ENCODE peak calls at places on chromosomes 12 and 14, in five cellular contexts. One of them, this sample, is unnamed.

GRCh38 chr12:86801439-86801838 is 545.2 kb upstream of the MGAT4C start:
- DNase-seq in HL-60: no peak
- DNase-seq in SK-N-MC: no peak
- DNase-seq in stomach: no peak
- DNase-seq in suprapubic skin: no peak
- DNase-seq in this sample: peak

GRCh38 chr14:41488401-41488800 is 118.3 kb upstream of the LRFN5 start:
- DNase-seq in HL-60: no peak
- DNase-seq in SK-N-MC: no peak
- DNase-seq in stomach: no peak
- DNase-seq in suprapubic skin: no peak
- DNase-seq in this sample: no peak

GRCh38 chr12:45705404-45705803 is 24.1 kb upstream of the ARID2 start:
- DNase-seq in HL-60: no peak
- DNase-seq in SK-N-MC: no peak
- DNase-seq in stomach: no peak
- DNase-seq in suprapubic skin: no peak
- DNase-seq in this sample: no peak

GRCh38 chr12:107487011-107487680 is 198.5 kb upstream of the PWP1 start:
- DNase-seq in HL-60: no peak
- DNase-seq in SK-N-MC: no peak
- DNase-seq in stomach: no peak
- DNase-seq in suprapubic skin: no peak
- DNase-seq in this sample: no peak

GRCh38 chr12:47818382-47818700 is 1.4 kb downstream of the HDAC7 start:
- DNase-seq in HL-60: no peak
- DNase-seq in SK-N-MC: no peak
- DNase-seq in stomach: no peak
- DNase-seq in suprapubic skin: no peak
- DNase-seq in this sample: no peak

GRCh38 chr14:21960636-21961035 is 287.0 kb upstream of the OR4E1 start:
- DNase-seq in HL-60: no peak
- DNase-seq in SK-N-MC: no peak
- DNase-seq in stomach: no peak
- DNase-seq in suprapubic skin: no peak
- DNase-seq in this sample: no peak

GRCh38 chr12:106831699-106832098 is 57.2 kb downstream of the RIC8B start:
- DNase-seq in HL-60: no peak
- DNase-seq in SK-N-MC: no peak
- DNase-seq in stomach: no peak
- DNase-seq in suprapubic skin: no peak
- DNase-seq in this sample: no peak

GRCh38 chr12:87801860-87802720 is 227.1 kb downstream of the C12orf50 start:
- DNase-seq in HL-60: no peak
- DNase-seq in SK-N-MC: no peak
- DNase-seq in stomach: no peak
- DNase-seq in suprapubic skin: no peak
- DNase-seq in this sample: no peak

GRCh38 chr14:33676135-33676566 is 274.7 kb downstream of the EGLN3 start:
- DNase-seq in HL-60: peak
- DNase-seq in SK-N-MC: no peak
- DNase-seq in stomach: no peak
- DNase-seq in suprapubic skin: no peak
- DNase-seq in this sample: peak

GRCh38 chr12:94845110-94845509 is 158.4 kb downstream of the NDUFA12 start:
- DNase-seq in HL-60: no peak
- DNase-seq in SK-N-MC: no peak
- DNase-seq in stomach: no peak
- DNase-seq in suprapubic skin: no peak
- DNase-seq in this sample: no peak

GRCh38 chr12:52207895-52208294 is 16.1 kb upstream of the KRT80 start:
- DNase-seq in HL-60: no peak
- DNase-seq in SK-N-MC: no peak
- DNase-seq in stomach: peak
- DNase-seq in suprapubic skin: peak
- DNase-seq in this sample: no peak

GRCh38 chr14:24634158-24634557 is at the start of gene GZMB:
- DNase-seq in HL-60: no peak
- DNase-seq in SK-N-MC: no peak
- DNase-seq in stomach: peak
- DNase-seq in suprapubic skin: no peak
- DNase-seq in this sample: no peak

GRCh38 chr12:123089125-123089524 is 61.8 kb downstream of the PITPNM2 start:
- DNase-seq in HL-60: peak
- DNase-seq in SK-N-MC: no peak
- DNase-seq in stomach: no peak
- DNase-seq in suprapubic skin: no peak
- DNase-seq in this sample: no peak

DNA sequence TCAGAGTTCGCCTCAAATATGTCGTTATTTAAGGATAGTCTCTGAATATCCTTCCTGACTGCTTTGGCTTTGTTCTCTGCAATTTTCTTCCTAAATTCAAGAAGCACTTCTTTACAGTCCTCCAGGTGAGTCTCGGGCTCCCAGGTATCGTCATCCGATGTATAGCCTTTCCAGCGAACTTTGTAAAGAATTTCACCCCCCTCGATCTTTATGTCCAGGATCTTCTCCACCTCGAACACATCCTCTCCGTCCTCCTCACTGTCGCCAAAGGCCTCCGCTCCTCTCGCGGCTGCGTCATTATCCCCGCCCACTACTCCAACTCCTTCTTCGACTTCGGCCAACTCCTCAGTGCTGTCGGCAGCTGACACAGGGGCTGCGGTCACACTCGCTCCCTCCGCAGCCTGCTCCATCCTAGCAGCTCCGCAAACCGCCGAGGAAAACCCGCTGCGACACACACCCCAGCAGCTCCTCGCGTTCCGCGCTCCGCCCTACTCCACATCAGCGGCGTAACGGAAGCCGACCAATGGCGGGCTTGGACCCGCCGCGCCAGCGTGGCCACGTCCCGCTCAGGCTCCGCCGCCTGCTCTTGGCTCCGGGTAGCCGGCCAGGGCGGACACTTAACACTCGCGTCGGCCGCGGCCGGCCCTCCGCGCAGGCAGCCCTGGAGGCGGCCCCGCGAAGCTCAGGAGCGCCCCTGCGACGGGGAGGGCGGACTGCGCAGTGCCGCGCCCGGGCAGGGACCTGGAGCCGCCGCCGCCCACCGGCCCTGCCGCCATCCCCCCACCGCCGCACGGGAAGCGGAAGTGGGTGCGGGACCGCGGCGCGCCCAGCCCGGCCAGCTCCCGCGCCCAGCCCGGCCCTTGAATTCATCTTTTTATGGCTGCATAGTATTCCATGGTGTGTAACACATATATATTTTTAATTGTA is 4.1 kb downstream of the CD163L1 start:
- DNase-seq in HL-60: no peak
- DNase-seq in SK-N-MC: no peak
- DNase-seq in stomach: no peak
- DNase-seq in suprapubic skin: no peak
- DNase-seq in this sample: no peak
- TF ChIP-seq POLR2AphosphoS5 in HL-60: no peak
- TF ChIP-seq POLR2AphosphoS5 in SK-N-MC: no peak
- TF ChIP-seq POLR2AphosphoS5 in stomach: no peak
- TF ChIP-seq POLR2AphosphoS5 in suprapubic skin: no peak
- TF ChIP-seq POLR2AphosphoS5 in this sample: no peak

GRCh38 chr14:55604900-55605418 is 25.0 kb downstream of the KTN1 start:
- DNase-seq in HL-60: no peak
- DNase-seq in SK-N-MC: no peak
- DNase-seq in stomach: no peak
- DNase-seq in suprapubic skin: no peak
- DNase-seq in this sample: no peak
- H3K27ac ChIP-seq in HL-60: no peak
- H3K27ac ChIP-seq in SK-N-MC: peak
- H3K27ac ChIP-seq in stomach: no peak
- H3K27ac ChIP-seq in suprapubic skin: no peak
- H3K27ac ChIP-seq in this sample: peak

GRCh38 chr12:11861155-11861863 is 209.4 kb upstream of the BCL2L14 start:
- DNase-seq in HL-60: no peak
- DNase-seq in SK-N-MC: no peak
- DNase-seq in stomach: no peak
- DNase-seq in suprapubic skin: no peak
- DNase-seq in this sample: no peak
- TF ChIP-seq POLR2AphosphoS5 in HL-60: no peak
- TF ChIP-seq POLR2AphosphoS5 in SK-N-MC: no peak
- TF ChIP-seq POLR2AphosphoS5 in stomach: no peak
- TF ChIP-seq POLR2AphosphoS5 in suprapubic skin: no peak
- TF ChIP-seq POLR2AphosphoS5 in this sample: no peak

DNA sequence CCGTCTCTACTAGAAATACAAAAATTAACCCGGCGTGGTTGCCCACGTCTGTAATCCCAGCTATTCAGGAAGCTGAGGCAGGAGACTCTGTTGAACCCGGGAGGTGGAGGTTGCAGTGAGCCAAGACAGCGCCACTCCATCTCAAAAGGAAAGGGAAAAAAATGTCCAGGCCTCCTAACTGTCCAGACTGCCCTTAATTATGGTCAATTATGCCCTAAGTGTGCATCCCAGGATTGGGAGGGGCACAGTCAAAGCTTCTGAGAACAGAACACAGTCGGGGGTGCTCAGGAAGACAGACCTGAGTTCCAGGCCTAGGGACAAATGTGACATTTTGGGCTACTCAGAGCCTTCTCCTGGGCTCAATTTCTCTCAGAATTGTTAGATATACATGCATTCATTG is 31.8 kb upstream of the SMUG1 start:
- DNase-seq in HL-60: no peak
- DNase-seq in SK-N-MC: no peak
- DNase-seq in stomach: no peak
- DNase-seq in suprapubic skin: no peak
- DNase-seq in this sample: no peak
- H3K27ac ChIP-seq in HL-60: no peak
- H3K27ac ChIP-seq in SK-N-MC: no peak
- H3K27ac ChIP-seq in stomach: no peak
- H3K27ac ChIP-seq in suprapubic skin: no peak
- H3K27ac ChIP-seq in this sample: peak

DNA sequence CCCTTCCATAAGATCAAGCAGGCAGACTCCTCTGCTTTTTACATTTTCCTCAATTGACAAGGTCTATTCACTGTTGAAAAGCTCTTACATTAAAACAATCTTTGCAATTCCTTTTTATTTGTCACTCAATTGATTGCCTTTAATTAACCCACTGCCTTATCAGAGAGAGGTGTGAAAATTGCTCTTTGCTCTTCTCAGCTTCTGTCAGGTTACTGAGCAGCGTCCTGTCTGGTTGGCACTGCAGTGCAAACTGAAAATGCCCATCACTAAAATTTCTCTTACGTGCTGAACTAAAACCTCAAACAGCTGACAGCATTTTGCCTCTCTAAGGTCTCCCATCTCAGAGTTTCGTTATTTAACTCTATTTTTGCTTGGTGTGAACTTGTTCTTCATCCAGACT is 504.1 kb upstream of the ATXN7L3B start:
- DNase-seq in HL-60: no peak
- DNase-seq in SK-N-MC: no peak
- DNase-seq in stomach: no peak
- DNase-seq in suprapubic skin: no peak
- DNase-seq in this sample: no peak
- TF ChIP-seq POLR2AphosphoS5 in HL-60: no peak
- TF ChIP-seq POLR2AphosphoS5 in SK-N-MC: no peak
- TF ChIP-seq POLR2AphosphoS5 in stomach: no peak
- TF ChIP-seq POLR2AphosphoS5 in suprapubic skin: no peak
- TF ChIP-seq POLR2AphosphoS5 in this sample: no peak

DNA sequence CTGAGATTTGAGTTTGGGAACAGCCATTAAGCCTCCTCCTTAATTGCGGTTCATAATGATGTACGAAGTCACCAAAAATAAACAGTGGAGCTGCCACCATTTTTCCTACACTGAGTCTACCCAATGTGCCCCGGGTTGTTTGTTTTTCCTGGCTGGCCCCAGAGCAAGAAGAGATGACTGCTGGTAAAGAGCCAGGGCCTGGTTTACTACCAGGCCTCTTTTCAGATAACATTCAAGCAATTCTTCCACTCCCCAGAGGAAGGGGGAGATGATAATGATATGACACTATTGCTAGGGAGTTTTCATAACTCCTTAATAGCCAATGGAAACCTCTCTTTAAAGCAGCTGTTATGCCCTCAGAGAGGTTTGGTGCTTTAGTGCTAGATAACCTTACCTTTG is 42.3 kb downstream of the BRAP start:
- DNase-seq in HL-60: no peak
- DNase-seq in SK-N-MC: no peak
- DNase-seq in stomach: peak
- DNase-seq in suprapubic skin: no peak
- DNase-seq in this sample: no peak
- H3K27ac ChIP-seq in HL-60: no peak
- H3K27ac ChIP-seq in SK-N-MC: peak
- H3K27ac ChIP-seq in stomach: peak
- H3K27ac ChIP-seq in suprapubic skin: no peak
- H3K27ac ChIP-seq in this sample: no peak

GRCh38 chr12:57554453-57554852 is 4.6 kb downstream of the KIF5A start:
- DNase-seq in HL-60: no peak
- DNase-seq in SK-N-MC: no peak
- DNase-seq in stomach: no peak
- DNase-seq in suprapubic skin: no peak
- DNase-seq in this sample: no peak
- TF ChIP-seq POLR2AphosphoS5 in HL-60: no peak
- TF ChIP-seq POLR2AphosphoS5 in SK-N-MC: no peak
- TF ChIP-seq POLR2AphosphoS5 in stomach: no peak
- TF ChIP-seq POLR2AphosphoS5 in suprapubic skin: no peak
- TF ChIP-seq POLR2AphosphoS5 in this sample: no peak